ENCODE peak calls at places on chromosomes 13 and 19, in ten cellular contexts. One of them, this sample, is unnamed.
A peak's percentile ranks its signal among the peaks of the same experiment; 100 is the strongest.

GRCh38 chr19:22623841-22624221 is 10.3 kb upstream of the ZNF492 start:
- DNase-seq in GM18507: no peak
- DNase-seq in gastrocnemius medialis: no peak
- DNase-seq in skeletal muscle cell: no peak
- DNase-seq in nephron progenitor cell: no peak
- DNase-seq in amniotic stem cell: no peak
- DNase-seq in endothelial cell: no peak
- DNase-seq in GM13976: peak; percentile 13
- DNase-seq in HTR-8/SVneo: no peak
- DNase-seq in left ventricle myocardium superior: no peak
- DNase-seq in this sample: no peak

GRCh38 chr19:8517551-8518442 is 3.8 kb upstream of the ZNF414 start:
- DNase-seq in amniotic stem cell: no peak
- DNase-seq in left ventricle myocardium superior: no peak
- DNase-seq in skeletal muscle cell: peak; percentile 58
- DNase-seq in GM13976: no peak
- DNase-seq in HTR-8/SVneo: no peak
- DNase-seq in nephron progenitor cell: no peak
- DNase-seq in GM18507: no peak
- DNase-seq in gastrocnemius medialis: no peak
- DNase-seq in endothelial cell: no peak
- DNase-seq in this sample: no peak

GRCh38 chr13:107205318-107206112 is 637.6 kb upstream of the ARGLU1 start:
- DNase-seq in skeletal muscle cell: no peak
- DNase-seq in left ventricle myocardium superior: peak; percentile 71
- DNase-seq in amniotic stem cell: peak; percentile 16
- DNase-seq in gastrocnemius medialis: peak; percentile 14
- DNase-seq in GM18507: peak; percentile 12
- DNase-seq in GM13976: peak; percentile 73
- DNase-seq in HTR-8/SVneo: peak; percentile 36
- DNase-seq in endothelial cell: peak; percentile 81
- DNase-seq in nephron progenitor cell: peak; percentile 87
- DNase-seq in this sample: no peak

GRCh38 chr19:3821857-3822364 is 35.7 kb upstream of the MATK start:
- DNase-seq in GM13976: peak; percentile 91
- DNase-seq in HTR-8/SVneo: peak; percentile 41
- DNase-seq in skeletal muscle cell: no peak
- DNase-seq in nephron progenitor cell: peak; percentile 87
- DNase-seq in gastrocnemius medialis: peak; percentile 28
- DNase-seq in GM18507: peak; percentile 74
- DNase-seq in left ventricle myocardium superior: peak; percentile 82
- DNase-seq in endothelial cell: peak; percentile 92
- DNase-seq in amniotic stem cell: no peak
- DNase-seq in this sample: no peak

GRCh38 chr13:97506511-97506910 is 72.5 kb downstream of the RAP2A start:
- DNase-seq in GM18507: no peak
- DNase-seq in gastrocnemius medialis: no peak
- DNase-seq in left ventricle myocardium superior: no peak
- DNase-seq in skeletal muscle cell: peak; percentile 27
- DNase-seq in nephron progenitor cell: no peak
- DNase-seq in amniotic stem cell: no peak
- DNase-seq in HTR-8/SVneo: no peak
- DNase-seq in endothelial cell: no peak
- DNase-seq in GM13976: no peak
- DNase-seq in this sample: no peak

GRCh38 chr19:7326105-7326877 is 22.4 kb upstream of the ARHGEF18 start:
- DNase-seq in left ventricle myocardium superior: no peak
- DNase-seq in amniotic stem cell: no peak
- DNase-seq in GM18507: no peak
- DNase-seq in endothelial cell: no peak
- DNase-seq in HTR-8/SVneo: no peak
- DNase-seq in GM13976: peak; percentile 42
- DNase-seq in nephron progenitor cell: peak; percentile 16
- DNase-seq in gastrocnemius medialis: no peak
- DNase-seq in skeletal muscle cell: no peak
- DNase-seq in this sample: no peak

GRCh38 chr19:6743714-6744380 is 4.4 kb downstream of the TRIP10 start:
- DNase-seq in skeletal muscle cell: no peak
- DNase-seq in GM13976: no peak
- DNase-seq in amniotic stem cell: no peak
- DNase-seq in HTR-8/SVneo: no peak
- DNase-seq in nephron progenitor cell: no peak
- DNase-seq in left ventricle myocardium superior: no peak
- DNase-seq in GM18507: no peak
- DNase-seq in endothelial cell: no peak
- DNase-seq in gastrocnemius medialis: no peak
- DNase-seq in this sample: no peak

GRCh38 chr13:30997697-30998547 is 65.5 kb downstream of the TEX26 start:
- DNase-seq in left ventricle myocardium superior: peak; percentile 71
- DNase-seq in skeletal muscle cell: no peak
- DNase-seq in gastrocnemius medialis: no peak
- DNase-seq in nephron progenitor cell: no peak
- DNase-seq in GM18507: no peak
- DNase-seq in HTR-8/SVneo: no peak
- DNase-seq in GM13976: no peak
- DNase-seq in endothelial cell: no peak
- DNase-seq in amniotic stem cell: no peak
- DNase-seq in this sample: no peak

GRCh38 chr13:20702945-20703784 is at the start of gene IL17D:
- DNase-seq in left ventricle myocardium superior: peak; percentile 57
- DNase-seq in endothelial cell: peak; percentile 36
- DNase-seq in skeletal muscle cell: no peak
- DNase-seq in HTR-8/SVneo: no peak
- DNase-seq in gastrocnemius medialis: no peak
- DNase-seq in nephron progenitor cell: peak; percentile 56
- DNase-seq in GM18507: peak; percentile 33
- DNase-seq in amniotic stem cell: no peak
- DNase-seq in GM13976: peak; percentile 78
- DNase-seq in this sample: no peak

GRCh38 chr19:38841180-38841766 is 8.5 kb downstream of the HNRNPL start:
- DNase-seq in gastrocnemius medialis: no peak
- DNase-seq in GM18507: no peak
- DNase-seq in nephron progenitor cell: no peak
- DNase-seq in left ventricle myocardium superior: no peak
- DNase-seq in HTR-8/SVneo: no peak
- DNase-seq in endothelial cell: no peak
- DNase-seq in skeletal muscle cell: no peak
- DNase-seq in GM13976: no peak
- DNase-seq in amniotic stem cell: no peak
- DNase-seq in this sample: no peak

GRCh38 chr13:59734393-59734792 is 429.3 kb downstream of the DIAPH3 start:
- DNase-seq in GM18507: peak; percentile 37
- DNase-seq in skeletal muscle cell: no peak
- DNase-seq in HTR-8/SVneo: no peak
- DNase-seq in endothelial cell: no peak
- DNase-seq in nephron progenitor cell: peak; percentile 9
- DNase-seq in amniotic stem cell: no peak
- DNase-seq in left ventricle myocardium superior: no peak
- DNase-seq in gastrocnemius medialis: no peak
- DNase-seq in GM13976: peak; percentile 58
- DNase-seq in this sample: no peak

GRCh38 chr19:35236638-35237400 is 8.3 kb upstream of the FAM187B start:
- DNase-seq in GM18507: no peak
- DNase-seq in HTR-8/SVneo: no peak
- DNase-seq in nephron progenitor cell: no peak
- DNase-seq in GM13976: no peak
- DNase-seq in gastrocnemius medialis: no peak
- DNase-seq in amniotic stem cell: no peak
- DNase-seq in skeletal muscle cell: no peak
- DNase-seq in endothelial cell: no peak
- DNase-seq in left ventricle myocardium superior: no peak
- DNase-seq in this sample: no peak

GRCh38 chr13:49838989-49839388 is 46.5 kb upstream of the KPNA3 start:
- DNase-seq in GM13976: no peak
- DNase-seq in GM18507: no peak
- DNase-seq in nephron progenitor cell: no peak
- DNase-seq in endothelial cell: no peak
- DNase-seq in skeletal muscle cell: no peak
- DNase-seq in amniotic stem cell: no peak
- DNase-seq in gastrocnemius medialis: no peak
- DNase-seq in HTR-8/SVneo: no peak
- DNase-seq in left ventricle myocardium superior: no peak
- DNase-seq in this sample: no peak

GRCh38 chr13:110916671-110917142 is 1.8 kb upstream of the ANKRD10 start:
- DNase-seq in nephron progenitor cell: no peak
- DNase-seq in GM18507: no peak
- DNase-seq in amniotic stem cell: peak; percentile 55
- DNase-seq in GM13976: no peak
- DNase-seq in endothelial cell: no peak
- DNase-seq in HTR-8/SVneo: no peak
- DNase-seq in skeletal muscle cell: peak; percentile 19
- DNase-seq in gastrocnemius medialis: no peak
- DNase-seq in left ventricle myocardium superior: no peak
- DNase-seq in this sample: no peak

GRCh38 chr13:61880576-61881283 is 465.1 kb upstream of the PCDH20 start:
- DNase-seq in gastrocnemius medialis: no peak
- DNase-seq in amniotic stem cell: no peak
- DNase-seq in GM13976: peak; percentile 35
- DNase-seq in left ventricle myocardium superior: no peak
- DNase-seq in GM18507: no peak
- DNase-seq in HTR-8/SVneo: peak; percentile 1
- DNase-seq in skeletal muscle cell: no peak
- DNase-seq in nephron progenitor cell: peak; percentile 25
- DNase-seq in endothelial cell: peak; percentile 24
- DNase-seq in this sample: no peak

GRCh38 chr13:27252467-27252866 is 1.1 kb downstream of the RPL21 start:
- DNase-seq in left ventricle myocardium superior: no peak
- DNase-seq in amniotic stem cell: no peak
- DNase-seq in GM13976: no peak
- DNase-seq in endothelial cell: no peak
- DNase-seq in nephron progenitor cell: no peak
- DNase-seq in skeletal muscle cell: no peak
- DNase-seq in gastrocnemius medialis: no peak
- DNase-seq in HTR-8/SVneo: no peak
- DNase-seq in GM18507: no peak
- DNase-seq in this sample: no peak

GRCh38 chr13:25420161-25420560 is 48.4 kb downstream of the ATP8A2 start:
- DNase-seq in GM18507: no peak
- DNase-seq in amniotic stem cell: no peak
- DNase-seq in left ventricle myocardium superior: no peak
- DNase-seq in skeletal muscle cell: no peak
- DNase-seq in gastrocnemius medialis: no peak
- DNase-seq in HTR-8/SVneo: no peak
- DNase-seq in nephron progenitor cell: no peak
- DNase-seq in endothelial cell: no peak
- DNase-seq in GM13976: no peak
- DNase-seq in this sample: no peak

GRCh38 chr13:106173891-106174610 is 361.4 kb downstream of the EFNB2 start:
- DNase-seq in skeletal muscle cell: no peak
- DNase-seq in gastrocnemius medialis: no peak
- DNase-seq in amniotic stem cell: no peak
- DNase-seq in GM18507: no peak
- DNase-seq in nephron progenitor cell: no peak
- DNase-seq in endothelial cell: no peak
- DNase-seq in left ventricle myocardium superior: no peak
- DNase-seq in HTR-8/SVneo: no peak
- DNase-seq in GM13976: no peak
- DNase-seq in this sample: no peak

GRCh38 chr19:57701625-57702024 is 7.4 kb downstream of the ZNF154 start:
- DNase-seq in endothelial cell: no peak
- DNase-seq in gastrocnemius medialis: no peak
- DNase-seq in skeletal muscle cell: no peak
- DNase-seq in nephron progenitor cell: no peak
- DNase-seq in amniotic stem cell: no peak
- DNase-seq in GM18507: no peak
- DNase-seq in HTR-8/SVneo: no peak
- DNase-seq in left ventricle myocardium superior: no peak
- DNase-seq in GM13976: no peak
- DNase-seq in this sample: no peak

GRCh38 chr19:16581971-16582343 is 9.7 kb upstream of the SLC35E1 start:
- DNase-seq in gastrocnemius medialis: peak; percentile 83
- DNase-seq in amniotic stem cell: no peak
- DNase-seq in endothelial cell: no peak
- DNase-seq in nephron progenitor cell: no peak
- DNase-seq in HTR-8/SVneo: no peak
- DNase-seq in GM13976: no peak
- DNase-seq in left ventricle myocardium superior: no peak
- DNase-seq in skeletal muscle cell: no peak
- DNase-seq in GM18507: no peak
- DNase-seq in this sample: no peak

GRCh38 chr13:111938743-111939142 is 128.2 kb upstream of the SOX1 start:
- DNase-seq in GM18507: no peak
- DNase-seq in amniotic stem cell: no peak
- DNase-seq in left ventricle myocardium superior: no peak
- DNase-seq in nephron progenitor cell: no peak
- DNase-seq in skeletal muscle cell: no peak
- DNase-seq in GM13976: no peak
- DNase-seq in gastrocnemius medialis: no peak
- DNase-seq in HTR-8/SVneo: no peak
- DNase-seq in endothelial cell: no peak
- DNase-seq in this sample: no peak

GRCh38 chr19:55539082-55539715 is 2.3 kb upstream of the SBK2 start:
- DNase-seq in left ventricle myocardium superior: no peak
- DNase-seq in GM13976: no peak
- DNase-seq in gastrocnemius medialis: no peak
- DNase-seq in skeletal muscle cell: no peak
- DNase-seq in GM18507: no peak
- DNase-seq in amniotic stem cell: no peak
- DNase-seq in endothelial cell: no peak
- DNase-seq in nephron progenitor cell: no peak
- DNase-seq in HTR-8/SVneo: no peak
- DNase-seq in this sample: no peak

GRCh38 chr13:60335531-60335930 is 61.5 kb upstream of the TDRD3 start:
- DNase-seq in GM13976: no peak
- DNase-seq in nephron progenitor cell: no peak
- DNase-seq in HTR-8/SVneo: no peak
- DNase-seq in amniotic stem cell: no peak
- DNase-seq in left ventricle myocardium superior: no peak
- DNase-seq in gastrocnemius medialis: no peak
- DNase-seq in GM18507: no peak
- DNase-seq in endothelial cell: no peak
- DNase-seq in skeletal muscle cell: no peak
- DNase-seq in this sample: no peak

GRCh38 chr13:94369862-94370491 is 109.5 kb downstream of the DCT start:
- DNase-seq in GM13976: no peak
- DNase-seq in nephron progenitor cell: no peak
- DNase-seq in GM18507: no peak
- DNase-seq in left ventricle myocardium superior: no peak
- DNase-seq in gastrocnemius medialis: peak; percentile 18
- DNase-seq in amniotic stem cell: no peak
- DNase-seq in HTR-8/SVneo: no peak
- DNase-seq in skeletal muscle cell: no peak
- DNase-seq in endothelial cell: no peak
- DNase-seq in this sample: no peak

GRCh38 chr19:41367848-41368301 is 3.9 kb upstream of the B9D2 start:
- DNase-seq in skeletal muscle cell: no peak
- DNase-seq in gastrocnemius medialis: no peak
- DNase-seq in endothelial cell: no peak
- DNase-seq in HTR-8/SVneo: peak; percentile 47
- DNase-seq in nephron progenitor cell: no peak
- DNase-seq in GM13976: no peak
- DNase-seq in amniotic stem cell: peak; percentile 82
- DNase-seq in GM18507: no peak
- DNase-seq in left ventricle myocardium superior: no peak
- DNase-seq in this sample: peak; percentile 95

GRCh38 chr19:5017235-5017634 is 48.3 kb downstream of the KDM4B start:
- DNase-seq in left ventricle myocardium superior: no peak
- DNase-seq in GM13976: no peak
- DNase-seq in endothelial cell: no peak
- DNase-seq in amniotic stem cell: no peak
- DNase-seq in skeletal muscle cell: no peak
- DNase-seq in gastrocnemius medialis: no peak
- DNase-seq in HTR-8/SVneo: no peak
- DNase-seq in nephron progenitor cell: no peak
- DNase-seq in GM18507: no peak
- DNase-seq in this sample: no peak

GRCh38 chr13:76123548-76123947 is 487.4 kb downstream of the LMO7 start:
- DNase-seq in nephron progenitor cell: no peak
- DNase-seq in GM13976: no peak
- DNase-seq in gastrocnemius medialis: no peak
- DNase-seq in endothelial cell: no peak
- DNase-seq in HTR-8/SVneo: no peak
- DNase-seq in skeletal muscle cell: no peak
- DNase-seq in amniotic stem cell: no peak
- DNase-seq in left ventricle myocardium superior: no peak
- DNase-seq in GM18507: no peak
- DNase-seq in this sample: no peak

GRCh38 chr13:67353891-67354459 is 123.8 kb upstream of the PCDH9 start:
- DNase-seq in GM13976: no peak
- DNase-seq in gastrocnemius medialis: no peak
- DNase-seq in GM18507: no peak
- DNase-seq in HTR-8/SVneo: no peak
- DNase-seq in left ventricle myocardium superior: no peak
- DNase-seq in skeletal muscle cell: peak; percentile 52
- DNase-seq in amniotic stem cell: no peak
- DNase-seq in endothelial cell: no peak
- DNase-seq in nephron progenitor cell: no peak
- DNase-seq in this sample: no peak

This sample was measured in HS-27A.